ENCODE peak calls at places on chromosomes 12 and 14, in nine cellular contexts. U is DMS 273 treated with DMSO at 0.1 percent for 48 hours; A is cardiac fibroblast; H is HTR-8/SVneo; S is T-helper 1 cell; Y is lung microvascular endothelial cell; K is choroid plexus epithelial cell; F is GM18507; M is activated gamma-delta T cell treated with anti-CD3 and anti-CD28 coated beads, Interleukin-2, amount 50 U/mL, for 16 hours. C is an unnamed sample.

GRCh38 chr12:27814851-27815591 is 35.0 kb upstream of the MANSC4 start:
- DNase-seq in U (no peak), A (peak; percentile 28), H (no peak), S (no peak), Y (no peak), K (peak; percentile 45), F (no peak), M (no peak), C (no peak)

GRCh38 chr12:105279460-105280056 is 43.6 kb upstream of the APPL2 start:
- DNase-seq in U (no peak), A (peak; percentile 68), H (no peak), S (peak; percentile 12), Y (peak; percentile 70), K (peak; percentile 65), F (peak; percentile 3), M (peak; percentile 5), C (no peak)

GRCh38 chr14:26984318-26985177 is 386.7 kb upstream of the NOVA1 start:
- DNase-seq in U (no peak), A (peak; percentile 80), H (no peak), S (no peak), Y (peak; percentile 60), K (peak; percentile 76), F (no peak), M (no peak), C (no peak)

GRCh38 chr12:3129301-3130052 is 52.3 kb downstream of the TSPAN9 start:
- DNase-seq in U (no peak), A (peak; percentile 77), H (no peak), S (no peak), Y (peak; percentile 91), K (peak; percentile 94), F (no peak), M (no peak), C (no peak)

GRCh38 chr12:68180792-68181744 is 21.5 kb upstream of the IFNG start:
- DNase-seq in U (peak; percentile 90), A (peak; percentile 26), H (no peak), S (no peak), Y (no peak), K (peak; percentile 57), F (no peak), M (no peak), C (no peak)

GRCh38 chr14:101761881-101762529 is 496 bp downstream of the PPP2R5C start:
- DNase-seq in U (no peak), A (no peak), H (no peak), S (peak; percentile 25), Y (peak; percentile 16), K (no peak), F (no peak), M (peak; percentile 20), C (peak; percentile 10)

GRCh38 chr12:104522985-104523719 is 66.4 kb downstream of the CHST11 start:
- DNase-seq in U (peak; percentile 47), A (peak; percentile 15), H (no peak), S (no peak), Y (no peak), K (peak; percentile 73), F (no peak), M (no peak), C (no peak)

GRCh38 chr12:80512781-80513180 is 68.7 kb downstream of the PTPRQ start:
- DNase-seq in U (no peak), A (no peak), H (no peak), S (no peak), Y (no peak), K (no peak), F (no peak), M (no peak), C (no peak)

GRCh38 chr12:108798551-108799221 is 58.7 kb downstream of the SSH1 start:
- DNase-seq in U (no peak), A (peak; percentile 61), H (no peak), S (no peak), Y (no peak), K (peak; percentile 50), F (no peak), M (no peak), C (no peak)

GRCh38 chr14:22653012-22653621 is 9.0 kb upstream of the OR6J1 start:
- DNase-seq in U (peak; percentile 55), A (peak; percentile 84), H (peak; percentile 64), S (peak; percentile 18), Y (peak; percentile 76), K (peak; percentile 85), F (peak; percentile 25), M (peak; percentile 36), C (no peak)

GRCh38 chr12:108779998-108780688 is 48.8 kb upstream of the CORO1C start:
- DNase-seq in U (no peak), A (no peak), H (no peak), S (no peak), Y (no peak), K (no peak), F (no peak), M (no peak), C (no peak)

GRCh38 chr12:57518920-57519757 is 1.2 kb downstream of the DDIT3 start:
- DNase-seq in U (no peak), A (peak; percentile 76), H (no peak), S (no peak), Y (peak; percentile 29), K (peak; percentile 62), F (no peak), M (no peak), C (no peak)

GRCh38 chr14:49995162-49995561 is 102.3 kb downstream of the ARF6 start:
- DNase-seq in U (no peak), A (no peak), H (no peak), S (no peak), Y (no peak), K (peak; percentile 28), F (no peak), M (no peak), C (no peak)

GRCh38 chr14:74976264-74977113 is 21.1 kb upstream of the PGF start:
- DNase-seq in U (no peak), A (no peak), H (no peak), S (no peak), Y (no peak), K (no peak), F (no peak), M (no peak), C (no peak)

GRCh38 chr14:75794615-75795038 is 133.6 kb downstream of the TTLL5 start:
- DNase-seq in U (no peak), A (peak; percentile 78), H (peak; percentile 30), S (no peak), Y (peak; percentile 56), K (peak; percentile 94), F (no peak), M (no peak), C (no peak)

GRCh38 chr14:38042356-38042755 is 165.3 kb upstream of the SSTR1 start:
- DNase-seq in U (no peak), A (peak; percentile 41), H (peak; percentile 52), S (no peak), Y (peak; percentile 39), K (peak; percentile 57), F (no peak), M (no peak), C (no peak)

GRCh38 chr12:52630104-52630500 is 11.7 kb upstream of the KRT73 start:
- DNase-seq in U (no peak), A (no peak), H (no peak), S (no peak), Y (no peak), K (no peak), F (no peak), M (no peak), C (no peak)

GRCh38 chr12:96883571-96883970 is 23.5 kb upstream of the NEDD1 start:
- DNase-seq in U (no peak), A (no peak), H (no peak), S (no peak), Y (no peak), K (peak; percentile 36), F (no peak), M (no peak), C (no peak)

GRCh38 chr14:71006200-71006563 is 98.9 kb downstream of the PCNX1 start:
- DNase-seq in U (no peak), A (no peak), H (no peak), S (no peak), Y (no peak), K (no peak), F (no peak), M (no peak), C (no peak)

GRCh38 chr12:96670334-96670899 is 181.0 kb downstream of the CFAP54 start:
- DNase-seq in U (no peak), A (peak; percentile 24), H (no peak), S (no peak), Y (no peak), K (no peak), F (no peak), M (no peak), C (no peak)

GRCh38 chr12:51345681-51346080 is 798 bp downstream of the CELA1 start:
- DNase-seq in U (no peak), A (peak; percentile 31), H (peak; percentile 44), S (no peak), Y (peak; percentile 40), K (peak; percentile 33), F (no peak), M (no peak), C (no peak)

GRCh38 chr14:68574906-68575305 is 218.0 kb downstream of the ZFP36L1 start:
- DNase-seq in U (no peak), A (peak; percentile 51), H (no peak), S (no peak), Y (peak; percentile 61), K (peak; percentile 71), F (no peak), M (no peak), C (no peak)

GRCh38 chr12:10395390-10395998 is 5.7 kb upstream of the KLRK1 start:
- DNase-seq in U (no peak), A (peak; percentile 78), H (peak; percentile 45), S (no peak), Y (peak; percentile 27), K (peak; percentile 94), F (no peak), M (no peak), C (no peak)

GRCh38 chr14:30999038-30999773 is 26.2 kb upstream of the AP4S1 start:
- DNase-seq in U (no peak), A (no peak), H (no peak), S (no peak), Y (no peak), K (no peak), F (no peak), M (no peak), C (no peak)

GRCh38 chr14:37181441-37181840 is 9.0 kb upstream of the SLC25A21 start:
- DNase-seq in U (no peak), A (no peak), H (no peak), S (no peak), Y (no peak), K (no peak), F (no peak), M (no peak), C (no peak)

GRCh38 chr12:116044181-116044580 is 233.3 kb downstream of the MED13L start:
- DNase-seq in U (no peak), A (no peak), H (no peak), S (no peak), Y (no peak), K (peak; percentile 48), F (no peak), M (no peak), C (no peak)

GRCh38 chr14:93655078-93655750 is 133.1 kb downstream of the PRIMA1 start:
- DNase-seq in U (no peak), A (peak; percentile 56), H (peak; percentile 56), S (no peak), Y (peak; percentile 52), K (peak; percentile 63), F (no peak), M (no peak), C (no peak)

GRCh38 chr14:63867926-63868921 is 15.4 kb downstream of the SYNE2 start:
- DNase-seq in U (no peak), A (no peak), H (no peak), S (no peak), Y (peak; percentile 68), K (peak; percentile 56), F (no peak), M (no peak), C (no peak)

GRCh38 chr12:27355979-27356378 is 23.3 kb downstream of the BMAL2 start:
- DNase-seq in U (no peak), A (no peak), H (no peak), S (no peak), Y (no peak), K (peak; percentile 5), F (no peak), M (no peak), C (no peak)

GRCh38 chr12:1574863-1575254 is 19.5 kb downstream of the FBXL14 start:
- DNase-seq in U (no peak), A (peak; percentile 45), H (no peak), S (no peak), Y (no peak), K (peak; percentile 31), F (no peak), M (no peak), C (no peak)

GRCh38 chr12:116726749-116727148 is 11.1 kb downstream of the SPRING1 start:
- DNase-seq in U (no peak), A (peak; percentile 9), H (no peak), S (no peak), Y (peak; percentile 40), K (peak; percentile 33), F (no peak), M (no peak), C (no peak)